ENCODE peak calls at places on chromosome 7, in six cellular contexts. M is PC-3, I is ovary, E is pancreas, S is sigmoid colon, T is Panc1. C is an unnamed sample. For H3K27me3 and H3K36me3, the result is how much of the 10 kb centered on the place peaks cover.

GRCh38 chr7:23469150-23469960 is 936 bp downstream of the IGF2BP3 start:
- DNase-seq in M (no peak), T (no peak), I (no peak), S (no peak), E (no peak), C (peak)

GRCh38 chr7:29422829-29423228 is 140.8 kb upstream of the PRR15 start:
- DNase-seq in S (no peak), T (no peak), I (no peak), E (no peak), M (no peak), C (no peak)

GRCh38 chr7:5625938-5626337 is 155.5 kb downstream of the RNF216 start:
- DNase-seq in M (peak), S (no peak), I (no peak), E (no peak), T (no peak), C (no peak)

GRCh38 chr7:139650429-139651100 is 127.1 kb downstream of the CLEC2L start:
- DNase-seq in M (no peak), E (no peak), T (no peak), S (no peak), I (no peak), C (no peak)

GRCh38 chr7:139526578-139527544 is 3.4 kb downstream of the CLEC2L start:
- DNase-seq in M (peak), T (no peak), I (no peak), S (no peak), E (no peak), C (no peak)

GRCh38 chr7:87530126-87530525 is 54.6 kb upstream of the ABCB4 start:
- DNase-seq in I (no peak), E (no peak), S (no peak), M (no peak), T (no peak), C (no peak)

GRCh38 chr7:39339591-39339990 is 226.6 kb upstream of the YAE1 start:
- DNase-seq in I (no peak), S (no peak), M (no peak), E (no peak), T (no peak), C (no peak)

GRCh38 chr7:18566829-18567228 is 71.3 kb downstream of the HDAC9 start:
- DNase-seq in E (no peak), T (no peak), M (no peak), S (no peak), I (no peak), C (peak)

GRCh38 chr7:40760997-40761396 is 626.2 kb downstream of the SUGCT start:
- DNase-seq in S (no peak), T (no peak), I (no peak), M (no peak), E (no peak), C (no peak)

GRCh38 chr7:148148456-148148855 is 442.1 kb upstream of the C7orf33 start:
- DNase-seq in S (no peak), T (no peak), I (no peak), E (no peak), M (no peak), C (no peak)

GRCh38 chr7:111730476-111731300 is 168.4 kb upstream of the IMMP2L start:
- DNase-seq in E (no peak), T (no peak), M (peak), S (no peak), I (no peak), C (no peak)

GRCh38 chr7:44408596-44408995 is 81.9 kb downstream of the NUDCD3 start:
- DNase-seq in E (no peak), M (no peak), I (no peak), S (no peak), T (no peak), C (no peak)

GRCh38 chr7:127598318-127598717 is 4.8 kb downstream of the FSCN3 start:
- DNase-seq in I (no peak), M (peak), S (no peak), E (no peak), T (no peak), C (no peak)

GRCh38 chr7:106839511-106839910 is 25.6 kb upstream of the PIK3CG start:
- DNase-seq in T (no peak), S (no peak), M (no peak), E (no peak), I (no peak), C (no peak)

GRCh38 chr7:49775065-49775948 is 1.9 kb downstream of the VWC2 start:
- DNase-seq in I (peak), S (no peak), T (no peak), M (no peak), E (no peak), C (no peak)

GRCh38 chr7:41047789-41048191 is 655.1 kb downstream of the INHBA start:
- DNase-seq in S (no peak), E (no peak), T (no peak), I (no peak), M (peak), C (no peak)

GRCh38 chr7:78083466-78084120 is 285.0 kb downstream of the PHTF2 start:
- DNase-seq in E (no peak), T (no peak), S (no peak), I (no peak), M (peak), C (no peak)

GRCh38 chr7:156790264-156790663 is 102.7 kb downstream of the LMBR1 start:
- DNase-seq in I (no peak), E (no peak), M (no peak), T (no peak), S (no peak), C (no peak)

GRCh38 chr7:106384373-106384772 is 99.6 kb upstream of the NAMPT start:
- DNase-seq in I (no peak), E (no peak), S (no peak), T (no peak), M (peak), C (no peak)

GRCh38 chr7:12570148-12570528 is 382 bp upstream of the SCIN start:
- DNase-seq in I (no peak), M (peak), T (no peak), S (no peak), E (no peak), C (no peak)

GRCh38 chr7:47045169-47045568 is 536.7 kb downstream of the TNS3 start:
- DNase-seq in T (no peak), M (no peak), E (no peak), I (no peak), S (no peak), C (no peak)

GRCh38 chr7:125363873-125364272 is 434.2 kb upstream of the POT1 start:
- DNase-seq in S (no peak), M (no peak), T (no peak), E (no peak), I (no peak), C (no peak)

DNA sequence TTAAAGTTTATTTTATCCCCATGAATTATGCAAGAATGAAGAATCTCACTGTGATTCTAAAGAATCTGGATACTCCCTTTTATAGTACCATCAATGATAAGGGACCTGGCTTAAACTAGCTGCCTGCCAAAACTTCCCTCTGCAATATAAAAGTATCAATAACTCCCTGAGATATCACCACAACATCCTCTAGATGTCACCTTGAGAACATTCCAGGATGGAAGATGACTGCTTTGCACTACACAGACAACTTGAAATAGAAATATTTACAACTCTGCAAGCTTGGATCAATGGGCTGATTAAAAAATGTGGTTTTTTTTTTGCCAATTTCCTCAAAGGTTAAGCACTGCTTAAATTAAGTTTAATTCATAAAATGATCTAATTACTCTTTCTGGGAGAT is 142.0 kb downstream of the SLC25A13 start:
- DNase-seq in M (peak), S (no peak), E (no peak), I (no peak), T (no peak), C (no peak)
- TF ChIP-seq CTCF in M (peak), S (no peak), E (no peak), I (no peak), T (no peak), C (no peak)

DNA sequence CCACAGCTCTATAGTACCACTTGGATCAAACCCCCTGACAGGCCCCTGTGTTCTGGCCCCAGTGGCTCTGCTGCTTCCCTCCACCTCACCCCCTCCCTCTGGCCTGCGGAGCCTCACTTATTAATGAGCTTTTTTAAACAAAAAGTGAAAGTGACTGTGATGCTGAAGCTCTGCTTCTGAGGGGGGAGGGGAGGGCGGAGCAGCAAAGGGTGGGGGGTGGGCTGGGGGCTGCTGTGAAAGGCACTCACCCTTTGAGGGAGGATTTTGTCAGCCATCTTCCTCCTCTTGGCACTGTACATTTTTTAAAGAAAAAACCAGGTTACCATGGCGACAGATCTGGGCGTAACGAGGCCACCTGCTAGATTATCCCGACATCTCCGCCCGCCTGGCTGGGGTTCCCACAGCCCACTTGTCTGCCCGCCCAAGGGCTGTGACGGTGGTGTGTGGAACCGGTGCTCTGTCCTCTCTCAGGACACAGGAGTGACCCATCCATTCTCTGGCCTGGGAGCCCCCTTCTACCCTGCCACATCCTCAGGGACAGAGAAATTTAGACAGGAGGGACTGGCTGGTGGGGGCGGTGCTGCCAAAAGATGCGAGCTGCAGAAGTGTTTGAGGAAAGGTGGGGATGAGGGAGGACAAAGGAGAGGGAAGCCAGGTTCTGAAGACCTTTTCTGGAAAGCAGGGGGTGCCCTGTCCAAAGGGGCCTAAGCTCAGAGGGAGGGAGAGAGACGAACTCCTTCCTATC is 4.9 kb downstream of the SMARCD3 start:
- DNase-seq in E (no peak), T (no peak), M (no peak), S (no peak), I (no peak), C (no peak)
- H3K27me3 ChIP-seq in E (under half), T (under half), M (under half), S (under half), I (under half), C (under half)

DNA sequence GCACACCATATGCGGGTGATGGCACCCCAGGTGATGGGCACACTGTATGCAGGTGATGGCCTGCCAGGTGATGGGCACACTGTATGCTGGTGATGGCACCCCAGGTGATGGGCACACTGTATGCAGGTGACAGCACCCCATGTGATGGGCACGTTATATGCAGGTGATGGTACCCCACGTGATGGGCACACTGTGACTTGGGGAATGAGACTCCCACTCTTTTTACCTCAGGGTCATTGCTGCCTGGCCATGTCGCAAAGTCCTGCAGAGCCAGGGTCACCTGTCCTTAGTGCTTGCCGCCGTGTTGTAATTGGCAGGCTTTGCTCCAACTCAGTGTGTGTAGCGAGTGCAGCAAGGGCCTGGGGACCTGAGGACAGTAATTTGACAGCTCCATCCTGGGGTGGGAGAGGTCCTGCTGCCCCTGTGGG is 7.6 kb upstream of the CCDC201 start:
- DNase-seq in M (no peak), S (no peak), T (no peak), I (no peak), E (no peak), C (no peak)
- H3K36me3 ChIP-seq in M (under half), S (under half), T (under half), I (under half), E (under half), C (under half)

GRCh38 chr7:72481934-72482333 is 69.8 kb upstream of the CALN1 start:
- DNase-seq in E (no peak), S (no peak), M (no peak), I (no peak), T (no peak), C (no peak)

DNA sequence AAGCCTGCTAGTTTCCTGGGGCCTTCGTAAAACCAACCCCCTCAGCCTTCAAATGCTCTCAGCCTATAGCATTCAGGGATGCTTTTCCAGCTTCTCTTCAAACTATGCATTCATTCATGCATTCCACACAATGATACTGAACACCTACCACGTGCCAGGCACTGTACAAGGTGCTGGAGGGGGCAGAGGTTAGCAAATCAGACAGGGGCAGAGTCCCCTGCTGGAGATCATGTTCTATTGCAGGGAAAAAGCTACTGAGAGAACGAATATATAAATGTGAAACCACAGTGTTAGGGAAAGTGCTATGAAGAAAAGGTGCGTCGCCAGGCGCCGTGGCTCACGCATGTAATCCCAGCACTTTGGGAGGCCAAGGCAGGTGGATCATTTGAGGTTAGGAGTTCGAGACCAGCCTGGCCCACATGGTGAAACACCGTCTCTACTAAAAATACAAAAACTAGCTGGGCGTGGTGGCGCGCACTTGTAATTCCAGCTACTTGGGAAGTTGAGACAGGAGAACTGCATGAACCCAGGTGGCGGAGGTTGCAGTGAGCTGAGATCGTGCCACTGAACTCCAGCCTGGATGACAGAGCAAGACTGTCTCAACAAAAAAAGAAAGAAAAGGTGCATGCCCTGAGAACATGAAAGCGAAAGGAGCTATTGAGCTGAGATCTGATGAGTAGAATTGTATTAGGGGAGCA is 64.6 kb upstream of the CALN1 start:
- DNase-seq in S (no peak), T (no peak), M (no peak), E (no peak), I (no peak), C (no peak)
- TF ChIP-seq CTCF in S (no peak), T (no peak), M (no peak), E (no peak), I (no peak), C (peak)

GRCh38 chr7:153354071-153354470 is 594.5 kb downstream of the ACTR3B start:
- DNase-seq in T (no peak), I (no peak), S (no peak), M (no peak), E (no peak), C (no peak)
- H3K27me3 ChIP-seq in T (under half), I (under half), S (under half), M (under half), E (under half), C (under half)

GRCh38 chr7:37322831-37323230 is 125.8 kb downstream of the ELMO1 start:
- DNase-seq in M (no peak), T (no peak), E (no peak), I (no peak), S (no peak), C (no peak)

GRCh38 chr7:37320840-37321468 is 127.7 kb downstream of the ELMO1 start:
- DNase-seq in M (no peak), S (no peak), E (no peak), T (no peak), I (no peak), C (no peak)

GRCh38 chr7:37320140-37320839 is 128.4 kb downstream of the ELMO1 start:
- DNase-seq in S (no peak), T (no peak), E (no peak), M (no peak), I (no peak), C (no peak)

GRCh38 chr7:37327288-37327687 is 121.4 kb downstream of the ELMO1 start:
- DNase-seq in M (no peak), T (no peak), E (no peak), S (no peak), I (no peak), C (no peak)

DNA sequence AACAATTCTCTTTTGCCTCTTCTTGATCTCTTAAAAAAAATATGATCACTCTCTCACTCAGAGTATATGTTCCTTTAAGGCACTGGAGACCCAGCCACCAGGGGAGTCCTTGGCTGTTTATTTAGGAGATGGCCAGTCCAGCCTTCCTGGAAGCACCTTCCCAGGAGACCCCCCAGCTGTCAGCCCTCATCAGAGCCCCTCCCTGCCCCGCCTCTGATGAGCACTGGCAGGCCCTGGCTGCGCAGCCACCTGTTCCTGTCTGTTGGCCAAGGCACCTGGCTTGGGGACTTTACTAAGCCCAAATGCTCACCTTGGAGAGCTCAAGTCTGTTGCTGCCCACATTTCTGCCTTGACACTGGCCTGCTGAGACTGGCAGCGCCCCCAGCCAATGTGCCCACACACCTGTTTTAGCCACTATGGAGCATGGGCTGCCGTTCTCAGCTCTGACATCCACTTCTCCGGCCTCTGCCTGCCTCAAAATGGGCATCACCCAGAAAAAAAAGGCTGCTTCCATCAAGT is 124.7 kb downstream of the ELMO1 start:
- DNase-seq in T (no peak), S (no peak), I (no peak), M (no peak), E (no peak), C (no peak)
- H3K36me3 ChIP-seq in T (under half), S (under half), I (under half), M (under half), E (under half), C (under half)

GRCh38 chr7:84801396-84801795 is 385.5 kb downstream of the SEMA3D start:
- DNase-seq in I (no peak), T (no peak), M (no peak), E (no peak), S (no peak), C (no peak)

GRCh38 chr7:84800846-84801245 is 386.0 kb downstream of the SEMA3D start:
- DNase-seq in S (no peak), T (no peak), M (no peak), E (no peak), I (no peak), C (no peak)

GRCh38 chr7:84803979-84804378 is 382.9 kb downstream of the SEMA3D start:
- DNase-seq in E (no peak), S (no peak), T (no peak), M (no peak), I (no peak), C (no peak)

DNA sequence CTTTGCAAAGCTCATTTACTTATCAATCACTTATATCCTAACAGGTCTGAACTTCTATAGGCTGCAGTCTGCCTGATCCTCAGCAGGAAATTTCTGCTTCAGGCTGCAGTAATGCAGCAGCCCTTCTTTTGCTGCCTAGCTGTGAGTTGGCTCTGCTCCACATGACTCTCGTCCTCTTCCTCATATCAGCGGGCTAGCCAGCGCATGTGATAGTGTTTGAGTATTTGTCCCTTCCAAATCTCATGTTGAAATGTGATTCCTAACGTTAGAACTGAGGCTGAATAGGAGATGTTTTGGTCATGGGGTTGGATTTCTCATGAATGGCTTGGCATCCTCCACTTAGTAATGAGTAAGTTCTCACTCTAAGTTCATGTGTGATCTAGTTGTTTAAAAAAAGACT is 387.7 kb downstream of the SEMA3D start:
- DNase-seq in S (no peak), M (no peak), E (no peak), I (no peak), T (no peak), C (no peak)
- TF ChIP-seq CTCF in S (no peak), M (no peak), E (no peak), I (no peak), T (no peak), C (no peak)

GRCh38 chr7:36941359-36941758 is 217.1 kb upstream of the AOAH start:
- DNase-seq in E (no peak), T (no peak), I (no peak), M (no peak), S (no peak), C (no peak)
- H3K27me3 ChIP-seq in E (under half), T (under half), I (under half), M (under half), S (under half), C (under half)

DNA sequence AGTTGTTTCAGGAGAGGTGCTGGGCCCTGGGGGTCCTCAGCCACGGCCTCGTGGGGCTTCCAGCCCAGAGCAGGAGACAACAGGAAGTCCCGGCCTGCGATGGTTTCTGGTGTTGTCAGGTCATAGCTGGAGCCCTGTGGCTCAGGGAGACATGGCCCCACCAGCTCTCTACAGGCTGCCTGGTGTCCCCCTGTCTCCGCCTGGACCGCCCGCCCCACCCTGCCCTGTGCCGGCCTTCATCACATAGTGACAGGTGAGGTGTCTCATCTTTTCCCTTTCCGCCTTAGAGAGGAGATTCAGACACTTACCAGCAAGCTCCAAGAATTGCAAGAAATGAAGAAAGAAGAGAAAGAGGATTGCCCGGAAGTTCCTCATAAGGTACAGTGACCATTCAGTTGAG is 35.8 kb downstream of the IQCE start:
- DNase-seq in T (no peak), M (no peak), I (no peak), S (no peak), E (no peak), C (no peak)
- H3K36me3 ChIP-seq in T (under half), M (under half), I (under half), S (half or more), E (half or more), C (under half)

C was measured in GM06990.